ENCODE peak calls at places on chromosomes 5 and 9, in five cellular contexts. H is fibroblast of lung, L is brain microvascular endothelial cell, O is mucosa of descending colon, A is upper lobe of left lung. C is an unnamed sample.

GRCh38 chr5:82142217-82142841 is 135.8 kb downstream of the RPS23 start:
- DNase-seq in L (no peak), O (no peak), H (no peak), A (no peak), C (no peak)

GRCh38 chr5:149015561-149015960 is 47.3 kb downstream of the SH3TC2 start:
- DNase-seq in L (no peak), H (no peak), A (no peak), O (no peak), C (no peak)

GRCh38 chr5:178644826-178645545 is 18.1 kb upstream of the CLK4 start:
- DNase-seq in O (no peak), H (peak; percentile 32), L (peak; percentile 74), A (no peak), C (no peak)

GRCh38 chr9:16161469-16161868 is 608.6 kb downstream of the CCDC171 start:
- DNase-seq in L (no peak), A (no peak), H (no peak), O (no peak), C (no peak)

GRCh38 chr5:146873186-146873917 is 5.2 kb downstream of the PPP2R2B start:
- DNase-seq in A (no peak), H (peak; percentile 76), O (no peak), L (no peak), C (no peak)

GRCh38 chr5:84290161-84290560 is 94.5 kb downstream of the EDIL3 start:
- DNase-seq in H (peak; percentile 84), A (peak; percentile 21), O (no peak), L (peak; percentile 63), C (no peak)

GRCh38 chr5:10660135-10660534 is 96.3 kb downstream of the ANKRD33B start:
- DNase-seq in O (no peak), L (no peak), H (no peak), A (no peak), C (no peak)

GRCh38 chr5:68252678-68253520 is 37.3 kb downstream of the PIK3R1 start:
- DNase-seq in A (peak; percentile 66), O (peak; percentile 72), L (peak; percentile 67), H (peak; percentile 68), C (no peak)

GRCh38 chr5:78648359-78649219 is at the start of gene LHFPL2:
- DNase-seq in O (peak; percentile 73), H (peak; percentile 74), L (peak; percentile 57), A (peak; percentile 75), C (no peak)

GRCh38 chr5:172172912-172173591 is 15.0 kb downstream of the STK10 start:
- DNase-seq in L (no peak), A (no peak), O (no peak), H (no peak), C (no peak)

GRCh38 chr9:77917800-77918199 is 113.8 kb downstream of the GNAQ start:
- DNase-seq in H (no peak), L (no peak), O (no peak), A (no peak), C (no peak)

GRCh38 chr9:77927265-77927664 is 104.3 kb downstream of the GNAQ start:
- DNase-seq in A (no peak), O (no peak), H (peak; percentile 81), L (peak; percentile 24), C (no peak)

GRCh38 chr9:77926314-77926959 is 105.2 kb downstream of the GNAQ start:
- DNase-seq in A (no peak), O (no peak), H (peak; percentile 88), L (peak; percentile 39), C (no peak)

GRCh38 chr9:77922587-77922986 is 109.0 kb downstream of the GNAQ start:
- DNase-seq in O (no peak), A (no peak), H (peak; percentile 77), L (peak; percentile 57), C (no peak)
- TF ChIP-seq CTCF in O (no peak), A (no peak), H (no peak), L (no peak), C (no peak)

GRCh38 chr9:128920381-128921058 is at the start of gene PHYHD1:
- DNase-seq in A (peak; percentile 85), L (no peak), O (no peak), H (peak; percentile 83), C (peak; percentile 33)
- H3K4me3 ChIP-seq in A (peak within 1 kb of the TSS; percentile 65), L (no peak within 1 kb of the TSS), O (no peak within 1 kb of the TSS), H (no peak within 1 kb of the TSS), C (no peak within 1 kb of the TSS)

DNA sequence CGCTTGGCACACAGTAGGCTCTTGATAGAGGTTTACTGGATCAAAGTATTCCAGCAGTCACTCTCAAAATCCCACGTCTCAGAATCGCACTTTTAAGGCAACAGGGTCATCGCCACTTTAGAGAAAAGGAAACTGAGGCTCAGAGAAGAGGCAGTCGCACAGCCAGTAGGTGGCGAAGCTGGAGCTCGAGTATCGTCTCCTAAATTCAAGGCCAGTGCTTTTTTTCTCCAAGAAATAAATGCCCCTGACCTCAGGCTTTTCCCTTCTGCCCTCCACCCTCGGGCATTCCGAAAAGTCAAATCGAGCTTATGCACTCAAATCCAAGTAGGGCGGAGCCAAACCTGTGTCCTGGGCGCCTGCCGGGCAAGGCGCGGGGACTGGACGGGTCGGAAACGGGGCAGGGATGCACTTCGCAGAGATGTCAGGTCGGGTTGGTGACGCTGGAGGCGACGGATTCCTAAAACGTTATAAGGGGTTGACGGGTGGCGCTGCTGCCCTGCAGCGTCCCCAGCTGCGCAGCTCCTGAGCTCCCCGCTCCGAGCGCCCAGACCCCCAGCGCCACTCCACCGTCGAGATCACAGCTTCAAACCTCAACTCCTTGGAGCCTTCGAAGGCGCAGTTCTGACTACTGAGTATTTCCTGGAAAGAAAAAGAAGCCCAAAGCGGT is 4.7 kb upstream of the FOXB2 start:
- DNase-seq in O (no peak), L (no peak), A (no peak), H (no peak), C (no peak)
- TF ChIP-seq CTCF in O (no peak), L (peak; percentile 56), A (no peak), H (peak; percentile 37), C (peak; percentile 31)

GRCh38 chr5:24225051-24225450 is 419.7 kb downstream of the CDH10 start:
- DNase-seq in O (no peak), H (peak; percentile 50), L (no peak), A (no peak), C (no peak)
- H3K4me3 ChIP-seq in O (no peak overlapping the region), H (no peak overlapping the region), L (no peak overlapping the region), A (no peak overlapping the region), C (no peak overlapping the region)

GRCh38 chr9:119284118-119284517 is 85.1 kb downstream of the BRINP1 start:
- DNase-seq in H (peak; percentile 70), L (no peak), O (no peak), A (no peak), C (no peak)
- TF ChIP-seq CTCF in H (no peak), L (no peak), O (no peak), A (no peak), C (no peak)

GRCh38 chr5:16740476-16740875 is 123.7 kb upstream of the RETREG1 start:
- DNase-seq in A (no peak), L (no peak), H (no peak), O (no peak), C (no peak)
- H3K4me3 ChIP-seq in A (no peak overlapping the region), L (no peak overlapping the region), H (no peak overlapping the region), O (no peak overlapping the region), C (no peak overlapping the region)

GRCh38 chr5:41754857-41755256 is 115.4 kb downstream of the OXCT1 start:
- DNase-seq in H (no peak), L (no peak), O (peak; percentile 12), A (no peak), C (no peak)
- TF ChIP-seq CTCF in H (peak; percentile 5), L (no peak), O (no peak), A (no peak), C (no peak)

DNA sequence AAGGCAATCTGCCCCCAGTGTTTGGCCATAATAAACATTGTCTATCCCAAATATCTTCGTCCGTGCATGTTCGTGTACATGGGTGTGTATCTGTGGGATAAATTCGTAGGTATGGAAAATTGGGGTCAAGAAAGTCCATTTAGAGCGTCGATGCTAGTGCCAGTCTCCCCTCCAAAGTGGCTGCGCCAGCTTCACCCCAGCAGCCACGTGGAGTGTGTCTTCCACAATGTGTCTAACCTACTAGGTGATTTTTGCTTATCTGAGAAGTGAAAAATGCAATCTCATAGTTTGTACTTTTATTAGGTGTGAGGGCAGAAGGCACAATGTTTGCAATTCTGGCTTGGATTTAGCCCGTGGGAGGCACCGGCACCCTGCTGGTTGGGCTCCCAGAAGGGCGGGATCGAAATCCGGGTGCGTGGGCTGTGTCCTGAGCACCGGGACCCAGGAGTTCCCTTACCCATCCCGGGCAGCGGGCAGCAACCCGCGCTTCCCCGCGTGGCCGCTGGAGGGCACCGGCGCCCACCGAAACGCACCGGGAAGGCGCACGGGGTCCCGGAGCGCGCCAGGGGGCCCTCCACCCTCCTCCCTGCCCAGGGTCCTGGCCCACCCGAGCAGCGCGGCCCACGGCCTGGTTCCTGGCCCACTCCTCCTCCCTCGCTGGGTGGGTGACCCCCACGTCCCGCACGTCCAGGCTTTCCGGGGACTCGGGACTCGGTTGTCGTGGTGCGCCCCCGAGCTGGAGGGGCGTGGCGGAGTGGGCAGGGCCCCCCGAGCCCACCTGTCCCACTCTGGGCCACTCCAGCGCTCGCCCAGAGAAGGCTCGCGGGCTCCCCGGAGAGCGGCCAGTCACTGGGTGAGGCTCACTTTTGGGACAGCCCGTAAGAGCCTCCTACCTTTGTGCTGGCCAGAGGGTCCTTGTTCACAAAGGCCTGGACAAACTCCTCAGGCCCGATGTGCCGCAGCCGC is 55.4 kb upstream of the RNF130 start:
- DNase-seq in L (no peak), A (no peak), H (peak; percentile 5), O (peak; percentile 35), C (no peak)
- H3K4me3 ChIP-seq in L (no peak overlapping the region), A (no peak overlapping the region), H (no peak overlapping the region), O (no peak overlapping the region), C (no peak overlapping the region)